ENCODE peak calls at places on chromosome 5, in seven cellular contexts. Z, J, A, G, U, P and D are unnamed samples.

GRCh38 chr5:31847354-31847753 is 208.4 kb downstream of the PDZD2 start:
- ATAC-seq in U (no peak), A (no peak), Z (peak), P (no peak), G (no peak), J (no peak), D (no peak)

GRCh38 chr5:163161512-163161911 is 275.9 kb upstream of the CCNG1 start:
- ATAC-seq in U (no peak), G (no peak), Z (no peak), J (no peak), P (no peak), A (no peak), D (no peak)

GRCh38 chr5:59116231-59116900 is 533.5 kb downstream of the RAB3C start:
- ATAC-seq in J (peak), G (no peak), U (no peak), A (peak), P (no peak), Z (no peak), D (no peak)

GRCh38 chr5:38148021-38148625 is 110.2 kb upstream of the EGFLAM start:
- ATAC-seq in G (no peak), Z (no peak), J (no peak), A (no peak), P (no peak), U (no peak), D (no peak)

GRCh38 chr5:10250804-10251276 is 760 bp downstream of the CCT5 start:
- ATAC-seq in U (peak), Z (no peak), A (no peak), P (peak), G (peak), J (peak), D (no peak)

GRCh38 chr5:178357127-178357526 is 124.5 kb upstream of the PHYKPL start:
- ATAC-seq in P (no peak), A (peak), Z (no peak), U (peak), G (peak), J (no peak), D (peak)

GRCh38 chr5:68817696-68818695 is 275.8 kb upstream of the SLC30A5 start:
- ATAC-seq in P (no peak), J (no peak), G (no peak), U (no peak), Z (no peak), A (no peak), D (no peak)

GRCh38 chr5:68519135-68519534 is 303.6 kb downstream of the PIK3R1 start:
- ATAC-seq in G (peak), Z (no peak), J (no peak), U (no peak), P (no peak), A (peak), D (no peak)

GRCh38 chr5:143653256-143653655 is 158.7 kb upstream of the HMHB1 start:
- ATAC-seq in G (no peak), U (no peak), P (peak), J (no peak), Z (no peak), A (peak), D (no peak)

GRCh38 chr5:72508241-72509170 is 1.3 kb upstream of the ZNF366 start:
- ATAC-seq in U (no peak), A (peak), P (no peak), Z (no peak), G (no peak), J (no peak), D (no peak)

GRCh38 chr5:125198270-125198974 is 452.0 kb upstream of the ZNF608 start:
- ATAC-seq in G (peak), Z (peak), J (no peak), U (no peak), A (peak), P (no peak), D (peak)

GRCh38 chr5:32814620-32815019 is 103.5 kb downstream of the NPR3 start:
- ATAC-seq in G (no peak), J (no peak), U (no peak), A (no peak), Z (no peak), P (no peak), D (no peak)

GRCh38 chr5:68277427-68277826 is 61.9 kb downstream of the PIK3R1 start:
- ATAC-seq in Z (no peak), A (no peak), U (no peak), G (no peak), J (no peak), P (no peak), D (no peak)

GRCh38 chr5:83548556-83548955 is 77.0 kb downstream of the VCAN start:
- ATAC-seq in Z (no peak), A (no peak), G (no peak), P (no peak), J (no peak), U (no peak), D (no peak)

GRCh38 chr5:79107020-79107796 is 4.4 kb upstream of the BHMT start:
- ATAC-seq in A (peak), J (no peak), U (no peak), Z (peak), G (peak), P (no peak), D (peak)

GRCh38 chr5:30152431-30152830 is 1041.1 kb upstream of the CDH6 start:
- ATAC-seq in Z (no peak), A (no peak), J (no peak), G (no peak), P (no peak), U (no peak), D (no peak)

GRCh38 chr5:7589800-7590199 is 193.9 kb downstream of the ADCY2 start:
- ATAC-seq in J (no peak), P (no peak), U (no peak), Z (no peak), A (no peak), G (no peak), D (no peak)

GRCh38 chr5:140690376-140690932 is 716 bp downstream of the HARS1 start:
- ATAC-seq in J (peak), G (no peak), Z (no peak), P (peak), U (no peak), A (peak), D (no peak)

GRCh38 chr5:148511832-148512347 is 128.1 kb downstream of the FBXO38 start:
- ATAC-seq in U (no peak), J (no peak), A (no peak), Z (no peak), G (no peak), P (no peak), D (no peak)

GRCh38 chr5:149018909-149019443 is 43.9 kb downstream of the SH3TC2 start:
- ATAC-seq in Z (no peak), G (peak), A (peak), U (no peak), P (peak), J (no peak), D (no peak)

GRCh38 chr5:116068028-116068632 is 16.7 kb upstream of the COMMD10 start:
- ATAC-seq in Z (peak), J (peak), U (peak), A (peak), G (peak), P (peak), D (no peak)

GRCh38 chr5:11293523-11293922 is 532.5 kb upstream of the DAP start:
- ATAC-seq in G (no peak), U (no peak), A (peak), P (no peak), Z (no peak), J (no peak), D (no peak)

GRCh38 chr5:118968925-118969375 is 19.4 kb downstream of the DTWD2 start:
- ATAC-seq in A (no peak), G (peak), U (no peak), J (no peak), P (no peak), Z (peak), D (peak)

GRCh38 chr5:142872795-142873194 is 102.6 kb downstream of the ARHGAP26 start:
- ATAC-seq in Z (no peak), J (peak), U (no peak), G (peak), P (no peak), A (peak), D (no peak)

GRCh38 chr5:148163345-148163744 is 5.0 kb upstream of the SPINK14 start:
- ATAC-seq in G (no peak), Z (no peak), U (no peak), J (peak), P (no peak), A (no peak), D (no peak)

GRCh38 chr5:178385472-178385853 is 152.9 kb upstream of the PHYKPL start:
- ATAC-seq in J (no peak), Z (no peak), A (no peak), G (no peak), U (no peak), P (peak), D (no peak)

GRCh38 chr5:139635606-139636206 is 12.4 kb upstream of the CXXC5 start:
- ATAC-seq in G (peak), J (peak), U (no peak), A (peak), P (no peak), Z (peak), D (peak)

GRCh38 chr5:62340979-62341378 is 35.0 kb downstream of the KIF2A start:
- ATAC-seq in Z (no peak), U (no peak), P (peak), A (no peak), J (no peak), G (no peak), D (no peak)

GRCh38 chr5:81794246-81794645 is 43.3 kb upstream of the SSBP2 start:
- ATAC-seq in G (no peak), A (no peak), U (no peak), J (no peak), Z (no peak), P (no peak), D (no peak)